ENCODE peak calls at places on chromosome 5, in ten cellular contexts. I is hepatocyte; A is AG08396; Y is activated gamma-delta T cell treated with Interleukin-2 at 50 U/mL for 16 hours; X is AG04450; R is upper lobe of right lung; J is activated T-helper 1 cell treated with anti-CD3 and anti-CD28 coated beads, Interleukin-12 subunit alpha, Interleukin-12 subunit beta, Interleukin-2, Interleukin-4 antibody, amounts not matched to agents 30 ng/mL and 10 ng/mL and 1 ng/mL, durations not matched to agents 14 hours and 24 hours and 36 hours; F is NCI-H1436; C is activated naive CD4-positive, alpha-beta T cell; S is endothelial cell of umbilical vein. L is an unnamed sample.

GRCh38 chr5:172114875-172115422 is 73.1 kb downstream of the STK10 start:
- DNase-seq in R (peak; percentile 86), Y (peak; percentile 65), I (no peak), X (no peak), S (no peak), C (peak; percentile 12), J (peak; percentile 68), F (no peak), A (no peak), L (peak; percentile 35)

GRCh38 chr5:79035237-79035636 is 34.2 kb downstream of the DMGDH start:
- DNase-seq in R (no peak), C (no peak), X (no peak), A (no peak), F (no peak), I (no peak), S (no peak), Y (no peak), J (no peak), L (no peak)

GRCh38 chr5:43638556-43638955 is 35.6 kb downstream of the NNT start:
- DNase-seq in C (no peak), I (no peak), A (no peak), J (no peak), S (no peak), R (no peak), Y (no peak), F (no peak), X (no peak), L (no peak)

GRCh38 chr5:77851229-77852067 is 75.3 kb upstream of the TBCA start:
- DNase-seq in R (no peak), C (no peak), S (peak; percentile 16), F (no peak), I (peak; percentile 49), Y (no peak), X (no peak), A (peak; percentile 63), J (no peak), L (no peak)

GRCh38 chr5:10310073-10310779 is 2.5 kb upstream of the CMBL start:
- DNase-seq in J (no peak), R (no peak), F (no peak), X (no peak), C (no peak), I (peak; percentile 71), Y (no peak), A (no peak), S (no peak), L (no peak)

GRCh38 chr5:32627219-32627880 is 42.0 kb downstream of the SUB1 start:
- DNase-seq in X (no peak), J (no peak), C (no peak), R (no peak), A (no peak), Y (no peak), I (no peak), S (no peak), F (no peak), L (no peak)

GRCh38 chr5:572398-573019 is 39.6 kb upstream of the CEP72 start:
- DNase-seq in F (peak; percentile 83), S (no peak), C (no peak), Y (no peak), I (no peak), A (no peak), R (no peak), J (no peak), X (no peak), L (no peak)

GRCh38 chr5:98543490-98543889 is 230.0 kb upstream of the RGMB start:
- DNase-seq in C (no peak), J (no peak), I (no peak), X (no peak), A (no peak), S (no peak), Y (no peak), R (no peak), F (no peak), L (no peak)

GRCh38 chr5:1878050-1878849 is 4.5 kb downstream of the IRX4 start:
- DNase-seq in F (no peak), R (no peak), J (no peak), C (no peak), I (no peak), S (no peak), A (no peak), X (no peak), Y (no peak), L (no peak)

GRCh38 chr5:50445281-50445949 is 4.3 kb upstream of the EMB start:
- DNase-seq in X (no peak), R (no peak), J (peak; percentile 38), F (no peak), A (no peak), I (no peak), C (no peak), Y (peak; percentile 28), S (no peak), L (peak; percentile 51)

GRCh38 chr5:65157906-65158603 is 323.7 kb downstream of the ADAMTS6 start:
- DNase-seq in F (no peak), R (no peak), S (no peak), J (no peak), Y (no peak), A (no peak), C (no peak), X (no peak), I (no peak), L (no peak)